ENCODE peak calls at places on chromosome 6, in five cellular contexts. P is HepG2, S is A549, C is endothelial cell of umbilical vein, D is K562. B is an unnamed sample.
A peak's percentile ranks its signal among the peaks of the same experiment; 100 is the strongest.

GRCh38 chr6:17585766-17586502 is 14.2 kb upstream of the FAM8A1 start:
- DNase-seq in P (peak; percentile 59), S (peak; percentile 72), C (peak; percentile 11), D (peak; percentile 27), B (peak; percentile 38)

GRCh38 chr6:25556516-25556915 is 95.5 kb upstream of the SCGN start:
- DNase-seq in P (peak; percentile 65), S (peak; percentile 71), C (peak; percentile 83), D (peak; percentile 50), B (peak; percentile 78)

GRCh38 chr6:38153076-38153475 is 333.5 kb downstream of the ZFAND3 start:
- DNase-seq in P (no peak), S (no peak), C (no peak), D (no peak), B (no peak)

GRCh38 chr6:35583893-35584688 is 71.4 kb upstream of the TULP1 start:
- DNase-seq in P (peak; percentile 78), S (peak; percentile 67), C (peak; percentile 82), D (peak; percentile 39), B (peak; percentile 82)

GRCh38 chr6:114816678-114817077 is 473.9 kb upstream of the HS3ST5 start:
- DNase-seq in P (no peak), S (no peak), C (no peak), D (no peak), B (no peak)

GRCh38 chr6:159788276-159788675 is 1.1 kb downstream of the TCP1 start:
- DNase-seq in P (no peak), S (no peak), C (no peak), D (no peak), B (no peak)

GRCh38 chr6:51934098-51934497 is 153.3 kb downstream of the PKHD1 start:
- DNase-seq in P (peak; percentile 24), S (peak; percentile 31), C (no peak), D (peak; percentile 20), B (peak; percentile 27)

GRCh38 chr6:165675120-165675519 is 12.1 kb upstream of the PDE10A start:
- DNase-seq in P (no peak), S (no peak), C (no peak), D (no peak), B (no peak)

GRCh38 chr6:12516070-12516469 is 200.5 kb upstream of the PHACTR1 start:
- DNase-seq in P (no peak), S (no peak), C (no peak), D (no peak), B (no peak)

GRCh38 chr6:16380220-16380809 is 141.9 kb downstream of the GMPR start:
- DNase-seq in P (no peak), S (no peak), C (no peak), D (no peak), B (peak; percentile 19)

GRCh38 chr6:138287144-138287955 is 69.1 kb upstream of the PBOV1 start:
- DNase-seq in P (peak; percentile 58), S (peak; percentile 31), C (peak; percentile 29), D (peak; percentile 55), B (peak; percentile 43)

GRCh38 chr6:111642463-111643158 is 36.9 kb upstream of the TRAF3IP2 start:
- DNase-seq in P (peak; percentile 80), S (peak; percentile 72), C (peak; percentile 79), D (no peak), B (peak; percentile 80)

GRCh38 chr6:42131531-42131930 is 10.9 kb downstream of the C6orf132 start:
- DNase-seq in P (no peak), S (no peak), C (peak; percentile 82), D (no peak), B (no peak)

GRCh38 chr6:36682328-36683144 is 4.0 kb downstream of the CDKN1A start:
- DNase-seq in P (peak; percentile 59), S (peak; percentile 48), C (no peak), D (no peak), B (peak; percentile 49)

GRCh38 chr6:74256387-74257180 is 560.6 kb downstream of the CD109 start:
- DNase-seq in P (no peak), S (no peak), C (no peak), D (no peak), B (no peak)

GRCh38 chr6:24004062-24004461 is 122.0 kb upstream of the NRSN1 start:
- DNase-seq in P (no peak), S (no peak), C (no peak), D (no peak), B (no peak)

GRCh38 chr6:27138837-27139752 is 108.4 kb upstream of the PRSS16 start:
- DNase-seq in P (no peak), S (peak; percentile 84), C (peak; percentile 58), D (peak; percentile 48), B (peak; percentile 98)
- TF ChIP-seq POLR2A in P (no peak), S (peak; percentile 44), C (peak; percentile 90), D (peak; percentile 98), B (peak; percentile 97)

GRCh38 chr6:117602151-117602898 is at the start of gene GOPC:
- DNase-seq in P (peak; percentile 98), S (peak; percentile 97), C (peak; percentile 99), D (peak; percentile 97), B (peak; percentile 99)

GRCh38 chr6:117601811-117602150 is 530 bp downstream of the GOPC start:
- DNase-seq in P (no peak), S (no peak), C (no peak), D (no peak), B (no peak)

GRCh38 chr6:117597755-117598154 is 4.6 kb downstream of the GOPC start:
- DNase-seq in P (no peak), S (no peak), C (no peak), D (no peak), B (no peak)

GRCh38 chr6:117602899-117603588 is 733 bp upstream of the GOPC start:
- DNase-seq in P (no peak), S (no peak), C (no peak), D (no peak), B (no peak)

GRCh38 chr6:117600008-117600743 is 2.1 kb downstream of the GOPC start:
- DNase-seq in P (no peak), S (peak; percentile 17), C (peak; percentile 11), D (no peak), B (peak; percentile 83)
- H3K4me3 ChIP-seq in P (peak overlapping the region; percentile 88), S (peak overlapping the region; percentile 67), C (no peak overlapping the region), D (peak overlapping the region; percentile 74), B (peak overlapping the region; percentile 96)

GRCh38 chr6:108653864-108654402 is 93.2 kb downstream of the FOXO3 start:
- DNase-seq in P (no peak), S (no peak), C (peak; percentile 15), D (no peak), B (no peak)
- TF ChIP-seq MYC in P (no peak), S (no peak), C (no peak), D (no peak), B (no peak)

GRCh38 chr6:47309326-47310130 is at the start of gene TNFRSF21:
- DNase-seq in P (peak; percentile 92), S (peak; percentile 88), C (peak; percentile 95), D (peak; percentile 96), B (peak; percentile 90)
- TF ChIP-seq POLR2A in P (peak; percentile 95), S (peak; percentile 87), C (peak; percentile 82), D (peak; percentile 63), B (peak; percentile 43)